ENCODE peak calls at places on chromosomes 5 and 9, in nine cellular contexts. One of them, this sample, is unnamed. For H3K36me3, the result is how much of the 10 kb centered on the place peaks cover.

GRCh38 chr5:87121315-87122170 is 146.1 kb upstream of the RASA1 start:
- DNase-seq in heart right ventricle: no peak
- DNase-seq in uterus: no peak
- DNase-seq in heart left ventricle: no peak
- DNase-seq in SJSA1: peak
- DNase-seq in CD8-positive, alpha-beta T cell: peak
- DNase-seq in K562: peak
- DNase-seq in lower lobe of right lung: no peak
- DNase-seq in GM23248: peak
- DNase-seq in this sample: peak

GRCh38 chr5:83924171-83924570 is 203.5 kb upstream of the HAPLN1 start:
- DNase-seq in CD8-positive, alpha-beta T cell: no peak
- DNase-seq in SJSA1: peak
- DNase-seq in K562: no peak
- DNase-seq in heart right ventricle: no peak
- DNase-seq in heart left ventricle: no peak
- DNase-seq in GM23248: peak
- DNase-seq in uterus: no peak
- DNase-seq in lower lobe of right lung: no peak
- DNase-seq in this sample: no peak

GRCh38 chr9:35538361-35539234 is 48.7 kb downstream of the RUSC2 start:
- DNase-seq in GM23248: peak
- DNase-seq in SJSA1: peak
- DNase-seq in heart left ventricle: peak
- DNase-seq in heart right ventricle: peak
- DNase-seq in K562: no peak
- DNase-seq in uterus: peak
- DNase-seq in lower lobe of right lung: peak
- DNase-seq in CD8-positive, alpha-beta T cell: no peak
- DNase-seq in this sample: no peak

GRCh38 chr9:92974161-92974661 is 26.9 kb downstream of the FGD3 start:
- DNase-seq in K562: no peak
- DNase-seq in CD8-positive, alpha-beta T cell: no peak
- DNase-seq in GM23248: no peak
- DNase-seq in lower lobe of right lung: peak
- DNase-seq in heart right ventricle: no peak
- DNase-seq in uterus: no peak
- DNase-seq in SJSA1: no peak
- DNase-seq in heart left ventricle: no peak
- DNase-seq in this sample: no peak

GRCh38 chr5:1343931-1344901 is 683 bp downstream of the CLPTM1L start:
- DNase-seq in heart right ventricle: no peak
- DNase-seq in CD8-positive, alpha-beta T cell: no peak
- DNase-seq in uterus: no peak
- DNase-seq in lower lobe of right lung: no peak
- DNase-seq in K562: peak
- DNase-seq in SJSA1: peak
- DNase-seq in heart left ventricle: no peak
- DNase-seq in GM23248: peak
- DNase-seq in this sample: peak

GRCh38 chr9:112034216-112034611 is 137.6 kb downstream of the UGCG start:
- DNase-seq in K562: no peak
- DNase-seq in SJSA1: no peak
- DNase-seq in GM23248: no peak
- DNase-seq in CD8-positive, alpha-beta T cell: no peak
- DNase-seq in heart left ventricle: no peak
- DNase-seq in lower lobe of right lung: no peak
- DNase-seq in uterus: no peak
- DNase-seq in heart right ventricle: no peak
- DNase-seq in this sample: no peak

GRCh38 chr9:36928670-36929349 is 105.3 kb downstream of the PAX5 start:
- DNase-seq in uterus: no peak
- DNase-seq in heart left ventricle: no peak
- DNase-seq in GM23248: peak
- DNase-seq in lower lobe of right lung: no peak
- DNase-seq in CD8-positive, alpha-beta T cell: no peak
- DNase-seq in heart right ventricle: no peak
- DNase-seq in SJSA1: peak
- DNase-seq in K562: no peak
- DNase-seq in this sample: peak

GRCh38 chr5:138832218-138832617 is 42.9 kb downstream of the LRRTM2 start:
- DNase-seq in heart right ventricle: no peak
- DNase-seq in uterus: no peak
- DNase-seq in heart left ventricle: no peak
- DNase-seq in GM23248: peak
- DNase-seq in SJSA1: no peak
- DNase-seq in CD8-positive, alpha-beta T cell: no peak
- DNase-seq in lower lobe of right lung: no peak
- DNase-seq in K562: no peak
- DNase-seq in this sample: no peak

GRCh38 chr5:14118551-14119320 is 24.4 kb upstream of the TRIO start:
- DNase-seq in SJSA1: peak
- DNase-seq in uterus: no peak
- DNase-seq in CD8-positive, alpha-beta T cell: no peak
- DNase-seq in lower lobe of right lung: no peak
- DNase-seq in heart right ventricle: peak
- DNase-seq in heart left ventricle: peak
- DNase-seq in K562: no peak
- DNase-seq in GM23248: no peak
- DNase-seq in this sample: no peak

GRCh38 chr5:91595436-91595835 is 212.3 kb upstream of the ARRDC3 start:
- DNase-seq in uterus: no peak
- DNase-seq in heart left ventricle: no peak
- DNase-seq in K562: no peak
- DNase-seq in GM23248: no peak
- DNase-seq in CD8-positive, alpha-beta T cell: no peak
- DNase-seq in SJSA1: no peak
- DNase-seq in heart right ventricle: no peak
- DNase-seq in lower lobe of right lung: no peak
- DNase-seq in this sample: no peak
- H3K36me3 ChIP-seq in uterus: under half
- H3K36me3 ChIP-seq in heart left ventricle: under half
- H3K36me3 ChIP-seq in K562: under half
- H3K36me3 ChIP-seq in GM23248: under half
- H3K36me3 ChIP-seq in CD8-positive, alpha-beta T cell: under half
- H3K36me3 ChIP-seq in SJSA1: under half
- H3K36me3 ChIP-seq in heart right ventricle: under half
- H3K36me3 ChIP-seq in lower lobe of right lung: under half
- H3K36me3 ChIP-seq in this sample: under half

DNA sequence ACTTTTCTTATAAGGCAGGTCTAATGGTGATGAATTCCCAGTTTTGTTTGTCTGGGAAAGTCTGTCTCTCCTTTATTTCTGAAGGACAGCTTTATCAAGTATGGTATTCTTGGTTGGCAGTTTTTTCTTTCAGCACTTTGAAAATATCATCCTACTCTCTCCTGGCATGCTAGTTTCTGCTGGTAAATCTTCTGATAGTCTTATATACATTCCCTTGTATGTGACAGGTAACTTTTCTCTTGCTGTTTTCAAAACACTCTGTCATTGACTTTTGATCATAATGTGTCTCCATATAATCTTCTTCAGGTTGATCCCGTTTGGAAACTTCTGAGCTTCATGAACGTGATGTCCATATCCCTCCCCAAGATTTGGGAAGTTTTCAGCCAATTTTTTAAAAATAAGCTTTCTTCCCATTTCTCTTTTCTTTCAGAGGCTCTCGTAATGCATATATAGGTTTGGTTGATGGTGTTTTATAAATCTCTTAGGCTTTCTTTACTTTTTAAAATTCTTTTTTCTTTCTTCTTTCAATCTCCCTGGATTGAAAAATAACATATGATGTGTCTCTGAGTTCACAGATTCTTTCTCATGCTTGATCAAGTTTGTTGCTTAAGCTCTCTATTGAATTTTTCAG is 22.5 kb upstream of the GRAMD2B start:
- DNase-seq in CD8-positive, alpha-beta T cell: no peak
- DNase-seq in uterus: no peak
- DNase-seq in heart left ventricle: no peak
- DNase-seq in SJSA1: no peak
- DNase-seq in K562: no peak
- DNase-seq in GM23248: no peak
- DNase-seq in lower lobe of right lung: no peak
- DNase-seq in heart right ventricle: no peak
- DNase-seq in this sample: no peak
- H3K4me3 ChIP-seq in CD8-positive, alpha-beta T cell: no peak
- H3K4me3 ChIP-seq in uterus: no peak
- H3K4me3 ChIP-seq in heart left ventricle: no peak
- H3K4me3 ChIP-seq in SJSA1: no peak
- H3K4me3 ChIP-seq in K562: no peak
- H3K4me3 ChIP-seq in GM23248: no peak
- H3K4me3 ChIP-seq in lower lobe of right lung: no peak
- H3K4me3 ChIP-seq in heart right ventricle: no peak
- H3K4me3 ChIP-seq in this sample: no peak

DNA sequence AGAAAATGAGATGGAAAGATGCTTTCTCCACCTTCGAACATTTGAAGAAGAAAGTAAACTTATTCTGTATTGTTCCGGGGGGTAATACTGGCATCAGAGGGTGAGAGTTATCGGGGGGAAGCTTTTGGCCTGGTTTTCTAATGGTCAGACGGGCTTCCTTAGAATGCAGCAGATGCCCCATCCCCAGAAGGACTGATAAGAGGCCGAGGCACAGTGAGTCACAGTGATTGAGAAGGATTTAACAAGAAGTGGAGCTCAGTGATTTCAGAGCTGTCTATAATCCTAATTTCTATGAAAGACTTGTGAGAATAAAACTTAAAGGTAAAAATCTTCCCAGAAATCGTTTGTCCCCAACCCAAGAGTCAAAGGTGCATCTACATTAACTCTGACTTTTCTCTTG is 123.9 kb downstream of the DOCK8 start:
- DNase-seq in SJSA1: no peak
- DNase-seq in uterus: no peak
- DNase-seq in heart right ventricle: no peak
- DNase-seq in CD8-positive, alpha-beta T cell: no peak
- DNase-seq in heart left ventricle: no peak
- DNase-seq in lower lobe of right lung: no peak
- DNase-seq in GM23248: no peak
- DNase-seq in K562: no peak
- DNase-seq in this sample: no peak
- H3K36me3 ChIP-seq in SJSA1: under half
- H3K36me3 ChIP-seq in uterus: under half
- H3K36me3 ChIP-seq in heart right ventricle: under half
- H3K36me3 ChIP-seq in CD8-positive, alpha-beta T cell: half or more
- H3K36me3 ChIP-seq in heart left ventricle: under half
- H3K36me3 ChIP-seq in lower lobe of right lung: half or more
- H3K36me3 ChIP-seq in GM23248: under half
- H3K36me3 ChIP-seq in K562: half or more
- H3K36me3 ChIP-seq in this sample: under half

DNA sequence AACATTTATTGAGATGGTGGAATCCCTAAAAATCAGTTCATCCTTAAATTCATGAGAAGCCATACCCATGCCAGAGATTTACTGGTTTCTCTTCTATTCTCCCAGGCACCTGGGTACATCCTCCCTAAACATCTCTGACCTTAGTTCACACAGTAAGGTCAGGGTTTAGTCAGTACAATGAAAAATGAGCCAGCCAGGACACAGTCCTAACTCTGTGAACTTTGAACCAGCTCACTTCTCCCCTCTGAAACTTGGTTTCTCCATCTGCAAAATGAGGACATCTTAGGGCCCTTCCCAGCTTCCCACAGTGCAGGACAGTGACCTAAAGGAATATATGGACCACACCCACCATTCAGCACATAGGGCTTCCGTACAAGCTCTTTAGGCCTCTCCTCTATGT is 1.9 kb downstream of the NOP16 start:
- DNase-seq in heart right ventricle: no peak
- DNase-seq in CD8-positive, alpha-beta T cell: no peak
- DNase-seq in lower lobe of right lung: no peak
- DNase-seq in SJSA1: no peak
- DNase-seq in GM23248: no peak
- DNase-seq in K562: no peak
- DNase-seq in heart left ventricle: no peak
- DNase-seq in uterus: no peak
- DNase-seq in this sample: no peak
- H3K4me3 ChIP-seq in heart right ventricle: no peak
- H3K4me3 ChIP-seq in CD8-positive, alpha-beta T cell: no peak
- H3K4me3 ChIP-seq in lower lobe of right lung: no peak
- H3K4me3 ChIP-seq in SJSA1: no peak
- H3K4me3 ChIP-seq in GM23248: peak
- H3K4me3 ChIP-seq in K562: peak
- H3K4me3 ChIP-seq in heart left ventricle: no peak
- H3K4me3 ChIP-seq in uterus: no peak
- H3K4me3 ChIP-seq in this sample: peak

DNA sequence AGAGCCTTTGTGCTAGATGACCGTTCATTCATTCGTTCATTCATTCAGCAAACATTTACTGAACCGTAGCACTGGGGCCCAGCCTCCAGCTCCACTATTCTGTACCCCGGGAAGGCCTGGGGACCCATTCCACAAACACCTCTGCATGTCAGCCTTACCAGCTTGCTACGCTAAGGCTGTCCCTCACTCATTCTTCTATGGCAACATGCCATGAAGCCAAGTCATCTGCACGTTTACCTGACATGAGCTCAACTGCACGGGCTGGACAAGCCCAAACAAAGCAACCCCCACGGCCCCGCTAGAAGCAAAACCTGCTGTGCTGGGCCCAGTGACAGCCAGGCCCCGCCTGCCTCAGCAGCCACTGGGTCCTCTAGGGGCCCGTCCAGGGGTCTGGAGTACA is 6.0 kb downstream of the CEL start:
- DNase-seq in heart right ventricle: no peak
- DNase-seq in uterus: no peak
- DNase-seq in GM23248: no peak
- DNase-seq in K562: no peak
- DNase-seq in heart left ventricle: no peak
- DNase-seq in lower lobe of right lung: peak
- DNase-seq in CD8-positive, alpha-beta T cell: no peak
- DNase-seq in SJSA1: no peak
- DNase-seq in this sample: no peak
- H3K36me3 ChIP-seq in heart right ventricle: under half
- H3K36me3 ChIP-seq in uterus: under half
- H3K36me3 ChIP-seq in GM23248: under half
- H3K36me3 ChIP-seq in K562: under half
- H3K36me3 ChIP-seq in heart left ventricle: under half
- H3K36me3 ChIP-seq in lower lobe of right lung: under half
- H3K36me3 ChIP-seq in CD8-positive, alpha-beta T cell: under half
- H3K36me3 ChIP-seq in SJSA1: under half
- H3K36me3 ChIP-seq in this sample: under half